ENCODE peak calls at places on chromosomes 16 and 17, in eight cellular contexts. One of them, this sample, is unnamed.

GRCh38 chr16:79628501-79628975 is 28.0 kb upstream of the MAF start:
- DNase-seq in Daoy: peak; percentile 87
- DNase-seq in NCI-H345: no peak
- DNase-seq in HTR-8/SVneo: no peak
- DNase-seq in HEK293T: no peak
- DNase-seq in activated CD4-positive, alpha-beta T cell treated with anti-CD3 and anti-CD28 coated beads, Interleukin-2, amount 50 U/mL, for 1 hour: no peak
- DNase-seq in skeletal muscle cell: peak; percentile 25
- DNase-seq in stimulated activated CD8-positive, alpha-beta memory T cell treated with anti-CD3 and anti-CD28 coated beads, Interleukin-4, amount 100 ng/mL, for 4 hours: no peak
- DNase-seq in this sample: peak; percentile 55

GRCh38 chr16:56848955-56849689 is 15.9 kb upstream of the SLC12A3 start:
- DNase-seq in HEK293T: no peak
- DNase-seq in HTR-8/SVneo: no peak
- DNase-seq in skeletal muscle cell: peak; percentile 41
- DNase-seq in NCI-H345: no peak
- DNase-seq in activated CD4-positive, alpha-beta T cell treated with anti-CD3 and anti-CD28 coated beads, Interleukin-2, amount 50 U/mL, for 1 hour: no peak
- DNase-seq in stimulated activated CD8-positive, alpha-beta memory T cell treated with anti-CD3 and anti-CD28 coated beads, Interleukin-4, amount 100 ng/mL, for 4 hours: no peak
- DNase-seq in Daoy: peak; percentile 84
- DNase-seq in this sample: peak; percentile 87

GRCh38 chr16:84775262-84775810 is 44.4 kb upstream of the CRISPLD2 start:
- DNase-seq in stimulated activated CD8-positive, alpha-beta memory T cell treated with anti-CD3 and anti-CD28 coated beads, Interleukin-4, amount 100 ng/mL, for 4 hours: no peak
- DNase-seq in Daoy: no peak
- DNase-seq in NCI-H345: no peak
- DNase-seq in HTR-8/SVneo: no peak
- DNase-seq in HEK293T: no peak
- DNase-seq in skeletal muscle cell: no peak
- DNase-seq in activated CD4-positive, alpha-beta T cell treated with anti-CD3 and anti-CD28 coated beads, Interleukin-2, amount 50 U/mL, for 1 hour: no peak
- DNase-seq in this sample: no peak

GRCh38 chr16:88023786-88024185 is 72.6 kb downstream of the BANP start:
- DNase-seq in stimulated activated CD8-positive, alpha-beta memory T cell treated with anti-CD3 and anti-CD28 coated beads, Interleukin-4, amount 100 ng/mL, for 4 hours: no peak
- DNase-seq in skeletal muscle cell: no peak
- DNase-seq in HEK293T: no peak
- DNase-seq in activated CD4-positive, alpha-beta T cell treated with anti-CD3 and anti-CD28 coated beads, Interleukin-2, amount 50 U/mL, for 1 hour: no peak
- DNase-seq in HTR-8/SVneo: no peak
- DNase-seq in Daoy: no peak
- DNase-seq in NCI-H345: no peak
- DNase-seq in this sample: no peak

GRCh38 chr17:7426896-7427488 is 1.6 kb downstream of the SPEM2 start:
- DNase-seq in Daoy: no peak
- DNase-seq in stimulated activated CD8-positive, alpha-beta memory T cell treated with anti-CD3 and anti-CD28 coated beads, Interleukin-4, amount 100 ng/mL, for 4 hours: no peak
- DNase-seq in NCI-H345: no peak
- DNase-seq in HEK293T: no peak
- DNase-seq in skeletal muscle cell: no peak
- DNase-seq in activated CD4-positive, alpha-beta T cell treated with anti-CD3 and anti-CD28 coated beads, Interleukin-2, amount 50 U/mL, for 1 hour: no peak
- DNase-seq in HTR-8/SVneo: no peak
- DNase-seq in this sample: no peak

GRCh38 chr17:41003926-41004325 is 4.2 kb upstream of the KRTAP3-2 start:
- DNase-seq in HTR-8/SVneo: no peak
- DNase-seq in skeletal muscle cell: no peak
- DNase-seq in stimulated activated CD8-positive, alpha-beta memory T cell treated with anti-CD3 and anti-CD28 coated beads, Interleukin-4, amount 100 ng/mL, for 4 hours: no peak
- DNase-seq in HEK293T: no peak
- DNase-seq in activated CD4-positive, alpha-beta T cell treated with anti-CD3 and anti-CD28 coated beads, Interleukin-2, amount 50 U/mL, for 1 hour: no peak
- DNase-seq in Daoy: no peak
- DNase-seq in NCI-H345: no peak
- DNase-seq in this sample: peak; percentile 17

GRCh38 chr17:41666336-41666680 is 22.4 kb upstream of the EIF1 start:
- DNase-seq in stimulated activated CD8-positive, alpha-beta memory T cell treated with anti-CD3 and anti-CD28 coated beads, Interleukin-4, amount 100 ng/mL, for 4 hours: peak; percentile 33
- DNase-seq in activated CD4-positive, alpha-beta T cell treated with anti-CD3 and anti-CD28 coated beads, Interleukin-2, amount 50 U/mL, for 1 hour: peak; percentile 51
- DNase-seq in HTR-8/SVneo: no peak
- DNase-seq in NCI-H345: peak; percentile 69
- DNase-seq in Daoy: peak; percentile 80
- DNase-seq in HEK293T: peak; percentile 32
- DNase-seq in skeletal muscle cell: no peak
- DNase-seq in this sample: no peak

GRCh38 chr16:55433030-55433429 is 46.0 kb upstream of the MMP2 start:
- DNase-seq in Daoy: no peak
- DNase-seq in HEK293T: no peak
- DNase-seq in activated CD4-positive, alpha-beta T cell treated with anti-CD3 and anti-CD28 coated beads, Interleukin-2, amount 50 U/mL, for 1 hour: no peak
- DNase-seq in NCI-H345: no peak
- DNase-seq in stimulated activated CD8-positive, alpha-beta memory T cell treated with anti-CD3 and anti-CD28 coated beads, Interleukin-4, amount 100 ng/mL, for 4 hours: no peak
- DNase-seq in skeletal muscle cell: no peak
- DNase-seq in HTR-8/SVneo: no peak
- DNase-seq in this sample: no peak

This sample was measured in osteoblast.